ENCODE peak calls at places on chromosomes 11 and 22, in ten cellular contexts. One of them, this sample, is unnamed.

GRCh38 chr11:57680552-57680874 is 12.6 kb downstream of the ZDHHC5 start:
- DNase-seq in breast epithelium: no peak
- DNase-seq in ureter: no peak
- DNase-seq in central memory CD8-positive, alpha-beta T cell: no peak
- DNase-seq in nucleus accumbens: no peak
- DNase-seq in Right ventricle myocardium superior: no peak
- DNase-seq in HCT116: no peak
- DNase-seq in NCI-H1417: no peak
- DNase-seq in CD4-positive, alpha-beta T cell: no peak
- DNase-seq in progenitor cell of endocrine pancreas: no peak
- DNase-seq in this sample: no peak

GRCh38 chr11:27254744-27255446 is 108.1 kb downstream of the CCDC34 start:
- DNase-seq in ureter: no peak
- DNase-seq in central memory CD8-positive, alpha-beta T cell: no peak
- DNase-seq in CD4-positive, alpha-beta T cell: no peak
- DNase-seq in progenitor cell of endocrine pancreas: no peak
- DNase-seq in HCT116: no peak
- DNase-seq in Right ventricle myocardium superior: no peak
- DNase-seq in nucleus accumbens: no peak
- DNase-seq in breast epithelium: no peak
- DNase-seq in NCI-H1417: no peak
- DNase-seq in this sample: no peak

GRCh38 chr22:46069518-46070214 is 80.7 kb upstream of the PPARA start:
- DNase-seq in HCT116: peak; percentile 91
- DNase-seq in CD4-positive, alpha-beta T cell: no peak
- DNase-seq in central memory CD8-positive, alpha-beta T cell: no peak
- DNase-seq in Right ventricle myocardium superior: peak; percentile 90
- DNase-seq in NCI-H1417: peak; percentile 46
- DNase-seq in ureter: peak; percentile 95
- DNase-seq in breast epithelium: peak; percentile 93
- DNase-seq in nucleus accumbens: peak; percentile 74
- DNase-seq in progenitor cell of endocrine pancreas: no peak
- DNase-seq in this sample: no peak

GRCh38 chr22:25637032-25637431 is 72.6 kb downstream of the GRK3 start:
- DNase-seq in HCT116: no peak
- DNase-seq in central memory CD8-positive, alpha-beta T cell: no peak
- DNase-seq in Right ventricle myocardium superior: no peak
- DNase-seq in breast epithelium: no peak
- DNase-seq in progenitor cell of endocrine pancreas: no peak
- DNase-seq in ureter: no peak
- DNase-seq in CD4-positive, alpha-beta T cell: no peak
- DNase-seq in NCI-H1417: no peak
- DNase-seq in nucleus accumbens: no peak
- DNase-seq in this sample: no peak

GRCh38 chr11:128890543-128891409 is at the start of gene KCNJ5:
- DNase-seq in progenitor cell of endocrine pancreas: no peak
- DNase-seq in HCT116: no peak
- DNase-seq in breast epithelium: no peak
- DNase-seq in ureter: no peak
- DNase-seq in Right ventricle myocardium superior: peak; percentile 67
- DNase-seq in NCI-H1417: no peak
- DNase-seq in CD4-positive, alpha-beta T cell: no peak
- DNase-seq in nucleus accumbens: peak; percentile 8
- DNase-seq in central memory CD8-positive, alpha-beta T cell: no peak
- DNase-seq in this sample: peak; percentile 88

GRCh38 chr11:117805048-117805447 is 8.0 kb upstream of the DSCAML1 start:
- DNase-seq in NCI-H1417: no peak
- DNase-seq in central memory CD8-positive, alpha-beta T cell: no peak
- DNase-seq in nucleus accumbens: no peak
- DNase-seq in Right ventricle myocardium superior: no peak
- DNase-seq in progenitor cell of endocrine pancreas: no peak
- DNase-seq in breast epithelium: no peak
- DNase-seq in CD4-positive, alpha-beta T cell: no peak
- DNase-seq in ureter: no peak
- DNase-seq in HCT116: no peak
- DNase-seq in this sample: no peak

GRCh38 chr22:33957086-33957485 is 36.8 kb upstream of the LARGE1 start:
- DNase-seq in Right ventricle myocardium superior: no peak
- DNase-seq in breast epithelium: no peak
- DNase-seq in ureter: no peak
- DNase-seq in central memory CD8-positive, alpha-beta T cell: no peak
- DNase-seq in nucleus accumbens: no peak
- DNase-seq in NCI-H1417: no peak
- DNase-seq in HCT116: no peak
- DNase-seq in progenitor cell of endocrine pancreas: no peak
- DNase-seq in CD4-positive, alpha-beta T cell: no peak
- DNase-seq in this sample: no peak

GRCh38 chr22:37633693-37634504 is 5.6 kb upstream of the SH3BP1 start:
- DNase-seq in ureter: peak; percentile 84
- DNase-seq in progenitor cell of endocrine pancreas: peak; percentile 41
- DNase-seq in Right ventricle myocardium superior: peak; percentile 95
- DNase-seq in NCI-H1417: no peak
- DNase-seq in CD4-positive, alpha-beta T cell: no peak
- DNase-seq in breast epithelium: no peak
- DNase-seq in nucleus accumbens: peak; percentile 64
- DNase-seq in central memory CD8-positive, alpha-beta T cell: peak; percentile 46
- DNase-seq in HCT116: no peak
- DNase-seq in this sample: peak; percentile 92

GRCh38 chr11:125173556-125173955 is 9.0 kb downstream of the PKNOX2 start:
- DNase-seq in Right ventricle myocardium superior: no peak
- DNase-seq in CD4-positive, alpha-beta T cell: no peak
- DNase-seq in HCT116: no peak
- DNase-seq in breast epithelium: no peak
- DNase-seq in ureter: no peak
- DNase-seq in central memory CD8-positive, alpha-beta T cell: no peak
- DNase-seq in nucleus accumbens: no peak
- DNase-seq in NCI-H1417: no peak
- DNase-seq in progenitor cell of endocrine pancreas: no peak
- DNase-seq in this sample: no peak

GRCh38 chr11:71349627-71350026 is 97.2 kb upstream of the SHANK2 start:
- DNase-seq in central memory CD8-positive, alpha-beta T cell: no peak
- DNase-seq in CD4-positive, alpha-beta T cell: no peak
- DNase-seq in nucleus accumbens: no peak
- DNase-seq in Right ventricle myocardium superior: no peak
- DNase-seq in ureter: no peak
- DNase-seq in HCT116: no peak
- DNase-seq in progenitor cell of endocrine pancreas: no peak
- DNase-seq in breast epithelium: no peak
- DNase-seq in NCI-H1417: no peak
- DNase-seq in this sample: no peak

GRCh38 chr11:27882066-27882697 is 181.9 kb upstream of the BDNF start:
- DNase-seq in nucleus accumbens: no peak
- DNase-seq in breast epithelium: no peak
- DNase-seq in NCI-H1417: no peak
- DNase-seq in central memory CD8-positive, alpha-beta T cell: no peak
- DNase-seq in HCT116: peak; percentile 52
- DNase-seq in progenitor cell of endocrine pancreas: no peak
- DNase-seq in CD4-positive, alpha-beta T cell: no peak
- DNase-seq in ureter: no peak
- DNase-seq in Right ventricle myocardium superior: no peak
- DNase-seq in this sample: no peak

GRCh38 chr22:19218541-19219233 is 40.2 kb upstream of the SLC25A1 start:
- DNase-seq in breast epithelium: no peak
- DNase-seq in CD4-positive, alpha-beta T cell: no peak
- DNase-seq in central memory CD8-positive, alpha-beta T cell: no peak
- DNase-seq in NCI-H1417: no peak
- DNase-seq in HCT116: no peak
- DNase-seq in Right ventricle myocardium superior: no peak
- DNase-seq in progenitor cell of endocrine pancreas: no peak
- DNase-seq in nucleus accumbens: no peak
- DNase-seq in ureter: no peak
- DNase-seq in this sample: no peak

GRCh38 chr11:1307163-1307870 is 2.1 kb downstream of the TOLLIP start:
- DNase-seq in progenitor cell of endocrine pancreas: no peak
- DNase-seq in HCT116: no peak
- DNase-seq in NCI-H1417: no peak
- DNase-seq in central memory CD8-positive, alpha-beta T cell: no peak
- DNase-seq in breast epithelium: no peak
- DNase-seq in CD4-positive, alpha-beta T cell: no peak
- DNase-seq in ureter: peak; percentile 88
- DNase-seq in Right ventricle myocardium superior: no peak
- DNase-seq in nucleus accumbens: no peak
- DNase-seq in this sample: no peak

GRCh38 chr11:72962717-72963116 is 148.5 kb downstream of the ATG16L2 start:
- DNase-seq in nucleus accumbens: no peak
- DNase-seq in ureter: no peak
- DNase-seq in Right ventricle myocardium superior: no peak
- DNase-seq in progenitor cell of endocrine pancreas: no peak
- DNase-seq in breast epithelium: no peak
- DNase-seq in HCT116: no peak
- DNase-seq in central memory CD8-positive, alpha-beta T cell: no peak
- DNase-seq in CD4-positive, alpha-beta T cell: no peak
- DNase-seq in NCI-H1417: no peak
- DNase-seq in this sample: no peak

GRCh38 chr22:17931400-17931825 is 92.9 kb downstream of the MICAL3 start:
- DNase-seq in HCT116: no peak
- DNase-seq in CD4-positive, alpha-beta T cell: no peak
- DNase-seq in nucleus accumbens: no peak
- DNase-seq in central memory CD8-positive, alpha-beta T cell: no peak
- DNase-seq in NCI-H1417: no peak
- DNase-seq in Right ventricle myocardium superior: peak; percentile 77
- DNase-seq in progenitor cell of endocrine pancreas: no peak
- DNase-seq in ureter: no peak
- DNase-seq in breast epithelium: no peak
- DNase-seq in this sample: no peak

GRCh38 chr11:22807855-22808558 is 21.6 kb downstream of the SVIP start:
- DNase-seq in nucleus accumbens: no peak
- DNase-seq in central memory CD8-positive, alpha-beta T cell: no peak
- DNase-seq in CD4-positive, alpha-beta T cell: no peak
- DNase-seq in breast epithelium: no peak
- DNase-seq in HCT116: no peak
- DNase-seq in NCI-H1417: no peak
- DNase-seq in Right ventricle myocardium superior: no peak
- DNase-seq in ureter: no peak
- DNase-seq in progenitor cell of endocrine pancreas: no peak
- DNase-seq in this sample: no peak

GRCh38 chr22:31577711-31578110 is 81.4 kb downstream of the SFI1 start:
- DNase-seq in progenitor cell of endocrine pancreas: no peak
- DNase-seq in NCI-H1417: no peak
- DNase-seq in breast epithelium: no peak
- DNase-seq in CD4-positive, alpha-beta T cell: no peak
- DNase-seq in central memory CD8-positive, alpha-beta T cell: no peak
- DNase-seq in nucleus accumbens: no peak
- DNase-seq in ureter: no peak
- DNase-seq in Right ventricle myocardium superior: no peak
- DNase-seq in HCT116: no peak
- DNase-seq in this sample: no peak

GRCh38 chr11:69417211-69418085 is 64.0 kb upstream of the LINC01488 start:
- DNase-seq in Right ventricle myocardium superior: no peak
- DNase-seq in breast epithelium: no peak
- DNase-seq in HCT116: no peak
- DNase-seq in NCI-H1417: no peak
- DNase-seq in central memory CD8-positive, alpha-beta T cell: no peak
- DNase-seq in progenitor cell of endocrine pancreas: peak; percentile 67
- DNase-seq in nucleus accumbens: no peak
- DNase-seq in ureter: no peak
- DNase-seq in CD4-positive, alpha-beta T cell: no peak
- DNase-seq in this sample: peak; percentile 66

GRCh38 chr11:36478700-36479329 is 31.3 kb downstream of the TRAF6 start:
- DNase-seq in CD4-positive, alpha-beta T cell: no peak
- DNase-seq in progenitor cell of endocrine pancreas: no peak
- DNase-seq in breast epithelium: no peak
- DNase-seq in Right ventricle myocardium superior: no peak
- DNase-seq in central memory CD8-positive, alpha-beta T cell: peak; percentile 27
- DNase-seq in HCT116: peak; percentile 22
- DNase-seq in NCI-H1417: peak; percentile 82
- DNase-seq in ureter: no peak
- DNase-seq in nucleus accumbens: peak; percentile 2
- DNase-seq in this sample: peak; percentile 39

GRCh38 chr22:36197065-36197440 is 4.6 kb downstream of the APOL4 start:
- DNase-seq in CD4-positive, alpha-beta T cell: no peak
- DNase-seq in ureter: no peak
- DNase-seq in central memory CD8-positive, alpha-beta T cell: no peak
- DNase-seq in Right ventricle myocardium superior: peak; percentile 74
- DNase-seq in nucleus accumbens: no peak
- DNase-seq in breast epithelium: no peak
- DNase-seq in progenitor cell of endocrine pancreas: no peak
- DNase-seq in NCI-H1417: no peak
- DNase-seq in HCT116: no peak
- DNase-seq in this sample: peak; percentile 81

GRCh38 chr11:22478169-22478568 is 140.0 kb downstream of the SLC17A6 start:
- DNase-seq in NCI-H1417: no peak
- DNase-seq in breast epithelium: no peak
- DNase-seq in Right ventricle myocardium superior: no peak
- DNase-seq in nucleus accumbens: no peak
- DNase-seq in HCT116: no peak
- DNase-seq in central memory CD8-positive, alpha-beta T cell: no peak
- DNase-seq in progenitor cell of endocrine pancreas: no peak
- DNase-seq in CD4-positive, alpha-beta T cell: no peak
- DNase-seq in ureter: no peak
- DNase-seq in this sample: no peak

GRCh38 chr22:49632199-49633009 is 195.3 kb downstream of the BRD1 start:
- DNase-seq in CD4-positive, alpha-beta T cell: no peak
- DNase-seq in central memory CD8-positive, alpha-beta T cell: no peak
- DNase-seq in progenitor cell of endocrine pancreas: peak; percentile 73
- DNase-seq in Right ventricle myocardium superior: peak; percentile 68
- DNase-seq in breast epithelium: peak; percentile 19
- DNase-seq in ureter: peak; percentile 71
- DNase-seq in HCT116: peak; percentile 7
- DNase-seq in nucleus accumbens: peak; percentile 52
- DNase-seq in NCI-H1417: peak; percentile 33
- DNase-seq in this sample: peak; percentile 98

GRCh38 chr22:35610741-35611140 is 6.4 kb downstream of the MB start:
- DNase-seq in NCI-H1417: no peak
- DNase-seq in nucleus accumbens: no peak
- DNase-seq in CD4-positive, alpha-beta T cell: no peak
- DNase-seq in progenitor cell of endocrine pancreas: no peak
- DNase-seq in Right ventricle myocardium superior: no peak
- DNase-seq in ureter: no peak
- DNase-seq in breast epithelium: no peak
- DNase-seq in central memory CD8-positive, alpha-beta T cell: no peak
- DNase-seq in HCT116: no peak
- DNase-seq in this sample: no peak

GRCh38 chr22:49420651-49421050 is 407.0 kb downstream of the BRD1 start:
- DNase-seq in NCI-H1417: no peak
- DNase-seq in breast epithelium: no peak
- DNase-seq in Right ventricle myocardium superior: no peak
- DNase-seq in HCT116: no peak
- DNase-seq in ureter: no peak
- DNase-seq in CD4-positive, alpha-beta T cell: no peak
- DNase-seq in nucleus accumbens: no peak
- DNase-seq in central memory CD8-positive, alpha-beta T cell: no peak
- DNase-seq in progenitor cell of endocrine pancreas: no peak
- DNase-seq in this sample: no peak

GRCh38 chr22:26169312-26170111 is at the start of gene SEZ6L:
- DNase-seq in breast epithelium: no peak
- DNase-seq in HCT116: no peak
- DNase-seq in Right ventricle myocardium superior: peak; percentile 44
- DNase-seq in nucleus accumbens: peak; percentile 14
- DNase-seq in progenitor cell of endocrine pancreas: peak; percentile 31
- DNase-seq in central memory CD8-positive, alpha-beta T cell: no peak
- DNase-seq in CD4-positive, alpha-beta T cell: no peak
- DNase-seq in NCI-H1417: peak; percentile 24
- DNase-seq in ureter: no peak
- DNase-seq in this sample: peak; percentile 87

GRCh38 chr11:124602193-124602592 is 9.0 kb upstream of the PANX3 start:
- DNase-seq in HCT116: peak; percentile 3
- DNase-seq in NCI-H1417: no peak
- DNase-seq in central memory CD8-positive, alpha-beta T cell: no peak
- DNase-seq in ureter: no peak
- DNase-seq in breast epithelium: no peak
- DNase-seq in CD4-positive, alpha-beta T cell: no peak
- DNase-seq in nucleus accumbens: no peak
- DNase-seq in progenitor cell of endocrine pancreas: no peak
- DNase-seq in Right ventricle myocardium superior: no peak
- DNase-seq in this sample: no peak

GRCh38 chr11:18726040-18726439 is at the start of gene IGSF22:
- DNase-seq in Right ventricle myocardium superior: no peak
- DNase-seq in HCT116: no peak
- DNase-seq in central memory CD8-positive, alpha-beta T cell: no peak
- DNase-seq in CD4-positive, alpha-beta T cell: no peak
- DNase-seq in NCI-H1417: no peak
- DNase-seq in nucleus accumbens: no peak
- DNase-seq in breast epithelium: no peak
- DNase-seq in ureter: no peak
- DNase-seq in progenitor cell of endocrine pancreas: no peak
- DNase-seq in this sample: peak; percentile 66

GRCh38 chr11:12746593-12747097 is 72.4 kb downstream of the TEAD1 start:
- DNase-seq in ureter: peak; percentile 53
- DNase-seq in progenitor cell of endocrine pancreas: peak; percentile 62
- DNase-seq in NCI-H1417: peak; percentile 86
- DNase-seq in CD4-positive, alpha-beta T cell: no peak
- DNase-seq in breast epithelium: peak; percentile 55
- DNase-seq in Right ventricle myocardium superior: peak; percentile 83
- DNase-seq in HCT116: peak; percentile 78
- DNase-seq in central memory CD8-positive, alpha-beta T cell: no peak
- DNase-seq in nucleus accumbens: no peak
- DNase-seq in this sample: peak; percentile 84

This sample was measured in H7.